ENCODE peak calls at places on chromosomes 7 and 10, in six cellular contexts. G is tibial artery; D is neural progenitor cell; S is CD8-positive, alpha-beta T cell; C is SK-N-SH; A is PC-9. W is an unnamed sample. For H3K4me1, the result is how much of the 10 kb centered on the place peaks cover.

GRCh38 chr7:116443101-116443523 is 56.4 kb upstream of the CAV2 start:
- DNase-seq in G (no peak), D (no peak), S (no peak), C (peak), A (peak), W (no peak)

GRCh38 chr7:158328376-158329013 is 259.1 kb downstream of the PTPRN2 start:
- DNase-seq in G (no peak), D (no peak), S (no peak), C (no peak), A (no peak), W (no peak)

GRCh38 chr7:70694909-70695803 is 436.8 kb upstream of the GALNT17 start:
- DNase-seq in G (peak), D (peak), S (no peak), C (peak), A (no peak), W (no peak)

GRCh38 chr10:77479586-77479985 is 158.0 kb downstream of the KCNMA1 start:
- DNase-seq in G (no peak), D (no peak), S (no peak), C (no peak), A (peak), W (no peak)

GRCh38 chr7:78020131-78020873 is 221.7 kb downstream of the PHTF2 start:
- DNase-seq in G (peak), D (peak), S (peak), C (peak), A (peak), W (peak)

GRCh38 chr7:138338361-138338760 is 121.7 kb upstream of the TRIM24 start:
- DNase-seq in G (no peak), D (no peak), S (no peak), C (peak), A (peak), W (no peak)

GRCh38 chr7:119377-120163 is 72.8 kb upstream of the FAM20C start:
- DNase-seq in G (peak), D (peak), S (no peak), C (no peak), A (no peak), W (peak)

GRCh38 chr10:131729938-131730660 is 170.7 kb upstream of the PPP2R2D start:
- DNase-seq in G (no peak), D (peak), S (peak), C (no peak), A (no peak), W (peak)

GRCh38 chr7:50308301-50309129 is 4.0 kb downstream of the IKZF1 start:
- DNase-seq in G (no peak), D (peak), S (no peak), C (no peak), A (no peak), W (no peak)

GRCh38 chr10:131651674-131652093 is 249.1 kb upstream of the PPP2R2D start:
- DNase-seq in G (no peak), D (peak), S (no peak), C (peak), A (no peak), W (no peak)

GRCh38 chr10:59088912-59089573 is 87.4 kb upstream of the PHYHIPL start:
- DNase-seq in G (peak), D (no peak), S (no peak), C (no peak), A (no peak), W (no peak)

GRCh38 chr10:48439581-48440041 is 133.1 kb downstream of the MAPK8 start:
- DNase-seq in G (no peak), D (peak), S (no peak), C (no peak), A (no peak), W (peak)

GRCh38 chr7:43790834-43791233 is 32.4 kb downstream of the BLVRA start:
- DNase-seq in G (no peak), D (no peak), S (no peak), C (no peak), A (no peak), W (no peak)

GRCh38 chr10:115975506-115975905 is 297.5 kb downstream of the GFRA1 start:
- DNase-seq in G (no peak), D (peak), S (no peak), C (no peak), A (no peak), W (no peak)

GRCh38 chr7:98760201-98760651 is 109.6 kb downstream of the TMEM130 start:
- DNase-seq in G (peak), D (no peak), S (no peak), C (no peak), A (no peak), W (peak)

GRCh38 chr10:8365935-8366911 is 311.7 kb downstream of the GATA3 start:
- DNase-seq in G (no peak), D (no peak), S (no peak), C (no peak), A (peak), W (no peak)

GRCh38 chr7:27165089-27165654 is at the start of gene HOXA9:
- DNase-seq in G (peak), D (no peak), S (no peak), C (no peak), A (no peak), W (peak)

GRCh38 chr7:121931149-121931922 is 58.4 kb downstream of the PTPRZ1 start:
- DNase-seq in G (no peak), D (no peak), S (no peak), C (no peak), A (no peak), W (no peak)

GRCh38 chr10:80515511-80515910 is 22.2 kb upstream of the SH2D4B start:
- DNase-seq in G (peak), D (no peak), S (no peak), C (no peak), A (no peak), W (no peak)

GRCh38 chr10:126570631-126571170 is 99.8 kb downstream of the C10orf90 start:
- DNase-seq in G (no peak), D (no peak), S (no peak), C (no peak), A (no peak), W (no peak)

GRCh38 chr10:132110091-132110490 is 44.3 kb downstream of the JAKMIP3 start:
- DNase-seq in G (peak), D (no peak), S (peak), C (no peak), A (no peak), W (peak)

GRCh38 chr7:25979605-25980004 is 172.4 kb upstream of the NFE2L3 start:
- DNase-seq in G (no peak), D (no peak), S (no peak), C (no peak), A (no peak), W (no peak)

GRCh38 chr10:109963439-109963838 is 40.1 kb upstream of the XPNPEP1 start:
- DNase-seq in G (no peak), D (no peak), S (no peak), C (peak), A (no peak), W (no peak)

GRCh38 chr7:151489498-151489897 is 30.2 kb downstream of the RHEB start:
- DNase-seq in G (no peak), D (no peak), S (no peak), C (no peak), A (no peak), W (no peak)

GRCh38 chr10:125030567-125031197 is 88.8 kb downstream of the ZRANB1 start:
- DNase-seq in G (peak), D (no peak), S (no peak), C (no peak), A (no peak), W (no peak)

GRCh38 chr10:73079779-73080178 is 16.9 kb downstream of the P4HA1 start:
- DNase-seq in G (no peak), D (no peak), S (no peak), C (no peak), A (no peak), W (no peak)

GRCh38 chr10:67043041-67043440 is 117.2 kb downstream of the LRRTM3 start:
- DNase-seq in G (no peak), D (no peak), S (no peak), C (no peak), A (no peak), W (no peak)
- H3K4me1 ChIP-seq in G (under half), D (under half), S (under half), C (under half), A (under half), W (under half)

GRCh38 chr7:20218261-20218660 is 1.1 kb upstream of the MACC1 start:
- DNase-seq in G (no peak), D (no peak), S (no peak), C (no peak), A (no peak), W (no peak)

GRCh38 chr7:20220824-20221547 is 3.8 kb upstream of the MACC1 start:
- DNase-seq in G (no peak), D (no peak), S (no peak), C (no peak), A (no peak), W (no peak)

GRCh38 chr7:20219062-20219445 is 1.9 kb upstream of the MACC1 start:
- DNase-seq in G (no peak), D (no peak), S (no peak), C (no peak), A (no peak), W (no peak)

GRCh38 chr7:20220293-20220755 is 3.1 kb upstream of the MACC1 start:
- DNase-seq in G (no peak), D (no peak), S (no peak), C (no peak), A (no peak), W (no peak)

GRCh38 chr7:20219446-20220292 is 2.5 kb upstream of the MACC1 start:
- DNase-seq in G (peak), D (no peak), S (no peak), C (no peak), A (peak), W (peak)
- H3K4me1 ChIP-seq in G (under half), D (under half), S (under half), C (under half), A (half or more), W (under half)

DNA sequence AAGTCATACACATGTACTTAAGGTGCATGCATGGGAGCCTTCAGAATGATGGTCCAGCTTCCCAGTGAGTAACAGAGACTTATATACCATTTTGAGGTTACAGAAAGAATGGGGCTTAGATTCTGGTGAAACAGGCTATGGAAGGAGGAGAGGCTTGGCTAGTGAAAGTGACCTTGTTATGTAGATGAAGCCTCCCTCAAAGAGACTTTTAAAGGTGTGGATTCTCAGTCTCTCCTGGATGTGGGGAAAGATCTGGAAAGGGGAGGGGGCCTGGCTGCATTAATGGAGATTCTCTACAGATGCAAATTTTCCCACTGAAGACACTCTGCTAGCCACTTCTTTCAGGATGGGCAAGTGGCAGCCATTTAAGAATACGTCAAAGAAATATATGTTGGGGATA is 5.5 kb downstream of the RASSF4 start:
- DNase-seq in G (no peak), D (no peak), S (peak), C (no peak), A (no peak), W (no peak)
- H3K4me1 ChIP-seq in G (half or more), D (under half), S (under half), C (under half), A (under half), W (half or more)

GRCh38 chr7:2763607-2764006 is 75.6 kb downstream of the AMZ1 start:
- DNase-seq in G (no peak), D (no peak), S (no peak), C (no peak), A (no peak), W (no peak)
- H3K4me1 ChIP-seq in G (under half), D (under half), S (under half), C (under half), A (under half), W (under half)

GRCh38 chr7:130937830-130938229 is 203.8 kb upstream of the KLF14 start:
- DNase-seq in G (no peak), D (no peak), S (no peak), C (no peak), A (no peak), W (no peak)

GRCh38 chr7:130936202-130936931 is 202.4 kb upstream of the KLF14 start:
- DNase-seq in G (no peak), D (no peak), S (no peak), C (no peak), A (no peak), W (no peak)

GRCh38 chr7:130937016-130937415 is 203.0 kb upstream of the KLF14 start:
- DNase-seq in G (no peak), D (no peak), S (no peak), C (no peak), A (no peak), W (no peak)

GRCh38 chr7:130933919-130934318 is 199.9 kb upstream of the KLF14 start:
- DNase-seq in G (no peak), D (no peak), S (no peak), C (no peak), A (no peak), W (no peak)

DNA sequence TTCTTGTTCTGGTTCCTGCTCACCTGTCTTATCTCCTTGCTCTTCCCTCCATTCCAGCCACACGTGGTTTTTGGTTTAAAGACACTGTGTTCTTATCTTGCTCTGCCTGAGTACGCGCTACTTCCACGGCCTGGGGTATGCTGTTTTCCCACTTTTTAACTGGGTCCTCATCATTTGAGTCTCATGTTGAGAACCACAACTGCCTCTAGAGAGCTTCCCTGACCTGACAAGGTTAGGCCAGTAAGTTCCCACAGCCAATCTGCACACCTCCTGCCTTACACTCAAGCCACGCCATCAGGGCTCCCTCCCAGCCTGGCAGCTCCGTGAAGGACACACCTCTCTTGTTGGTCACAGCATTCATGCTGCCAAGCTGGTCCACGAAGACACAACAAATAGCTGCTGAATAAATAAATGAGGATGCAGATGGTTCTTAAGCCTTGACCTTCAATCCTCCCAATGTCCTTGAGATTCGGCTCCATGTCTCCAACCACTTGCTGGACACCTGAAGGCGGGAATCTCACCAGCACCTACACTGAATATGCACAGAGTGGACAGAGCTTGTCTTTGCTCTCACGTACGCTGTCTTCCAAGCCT is 201.7 kb upstream of the KLF14 start:
- DNase-seq in G (no peak), D (no peak), S (no peak), C (no peak), A (no peak), W (no peak)
- H3K4me1 ChIP-seq in G (under half), D (under half), S (under half), C (under half), A (under half), W (under half)

DNA sequence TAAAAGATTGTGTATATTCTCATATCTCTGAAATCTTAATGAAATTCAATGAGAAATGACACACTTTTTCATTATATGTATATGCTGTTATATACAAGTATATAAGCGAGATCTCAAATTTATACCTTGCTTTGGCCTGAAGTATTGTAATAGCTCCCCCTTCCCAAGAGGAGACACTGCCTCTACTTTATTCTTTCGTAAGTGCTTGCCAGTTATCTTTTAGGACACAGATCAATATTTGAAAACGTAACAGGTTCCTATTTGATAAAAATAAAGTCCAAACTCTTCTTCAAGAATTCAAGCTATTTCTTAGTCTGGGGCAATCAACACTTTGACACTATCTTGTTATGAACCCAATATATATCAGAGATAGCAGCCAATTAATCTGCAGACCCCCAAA is 24.9 kb downstream of the WASL start:
- DNase-seq in G (no peak), D (no peak), S (no peak), C (no peak), A (no peak), W (no peak)
- H3K4me1 ChIP-seq in G (half or more), D (under half), S (under half), C (under half), A (under half), W (under half)

DNA sequence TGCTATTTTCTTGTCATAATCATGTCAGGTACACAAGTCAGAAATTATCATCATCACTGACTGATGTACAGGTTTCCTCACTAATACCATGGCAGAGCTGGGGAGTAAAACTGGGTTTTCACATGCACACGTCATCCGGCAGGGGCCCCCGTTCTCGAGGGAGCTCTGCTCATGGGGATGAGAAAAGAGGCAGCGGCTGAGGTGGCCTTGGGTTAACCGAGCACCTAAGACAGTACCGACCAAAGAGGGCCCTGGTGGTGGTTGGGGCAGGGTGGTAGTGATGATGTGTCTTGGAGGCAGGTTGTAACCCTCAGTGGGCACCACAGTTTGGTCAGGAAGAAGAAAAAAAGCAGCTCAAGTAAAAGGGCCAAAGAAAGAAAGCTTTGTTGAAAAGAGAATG is 12.1 kb upstream of the TRPV6 start:
- DNase-seq in G (no peak), D (no peak), S (peak), C (no peak), A (no peak), W (no peak)
- H3K4me1 ChIP-seq in G (under half), D (under half), S (under half), C (under half), A (under half), W (under half)

GRCh38 chr7:32661501-32661900 is 166.2 kb downstream of the AVL9 start:
- DNase-seq in G (no peak), D (no peak), S (no peak), C (no peak), A (no peak), W (no peak)
- H3K4me1 ChIP-seq in G (under half), D (under half), S (under half), C (under half), A (under half), W (under half)

GRCh38 chr10:37563107-37563714 is 294.2 kb downstream of the ZNF248 start:
- DNase-seq in G (no peak), D (no peak), S (no peak), C (no peak), A (no peak), W (no peak)

GRCh38 chr10:37563715-37564108 is 293.7 kb downstream of the ZNF248 start:
- DNase-seq in G (no peak), D (no peak), S (no peak), C (no peak), A (no peak), W (no peak)

GRCh38 chr10:37572206-37572605 is 285.2 kb downstream of the ZNF248 start:
- DNase-seq in G (no peak), D (no peak), S (no peak), C (no peak), A (no peak), W (no peak)

DNA sequence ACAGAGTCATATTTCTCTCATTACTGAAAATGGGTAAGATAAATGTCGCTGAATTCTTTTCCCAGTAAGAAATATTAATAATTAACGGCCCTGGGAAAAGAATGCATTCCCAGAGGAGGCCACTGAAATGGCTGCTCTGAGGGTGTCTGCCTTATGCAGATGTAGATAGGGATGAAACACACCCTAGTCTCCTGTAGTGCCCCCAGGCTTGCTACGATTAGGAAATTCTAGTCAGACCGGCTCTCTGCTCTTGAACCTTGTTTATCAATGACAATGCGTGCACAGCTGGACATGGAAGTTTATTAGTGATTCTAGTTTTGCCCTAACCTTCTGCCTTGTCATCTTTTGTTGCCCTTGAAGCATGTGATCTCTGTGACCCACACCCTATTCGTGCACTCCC is 291.1 kb downstream of the ZNF248 start:
- DNase-seq in G (no peak), D (no peak), S (no peak), C (no peak), A (no peak), W (no peak)
- H3K4me1 ChIP-seq in G (under half), D (under half), S (under half), C (under half), A (under half), W (under half)

GRCh38 chr7:32047801-32048200 is 22.4 kb downstream of the PDE1C start:
- DNase-seq in G (no peak), D (no peak), S (no peak), C (no peak), A (no peak), W (no peak)

GRCh38 chr7:32047075-32047474 is 23.1 kb downstream of the PDE1C start:
- DNase-seq in G (no peak), D (no peak), S (no peak), C (no peak), A (no peak), W (no peak)

GRCh38 chr7:32049599-32049998 is 20.6 kb downstream of the PDE1C start:
- DNase-seq in G (no peak), D (no peak), S (no peak), C (no peak), A (no peak), W (no peak)

GRCh38 chr7:32051128-32051527 is 19.1 kb downstream of the PDE1C start:
- DNase-seq in G (no peak), D (no peak), S (no peak), C (no peak), A (no peak), W (no peak)

GRCh38 chr7:32048970-32049369 is 21.2 kb downstream of the PDE1C start:
- DNase-seq in G (no peak), D (no peak), S (no peak), C (no peak), A (no peak), W (no peak)
- H3K4me1 ChIP-seq in G (under half), D (under half), S (under half), C (under half), A (under half), W (under half)

W was measured in left lung.